ENCODE peak calls at places on chromosomes 7 and 10, in seven cellular contexts. D is breast epithelium, S is gastrocnemius medialis, R is left lung, Q is epithelial cell of proximal tubule, I is RWPE2, Z is AG10803. W is an unnamed sample.

GRCh38 chr7:50661345-50662058 is 96.3 kb upstream of the DDC start:
- DNase-seq in Q (no peak), R (no peak), I (no peak), S (no peak), D (no peak), Z (no peak), W (no peak)

GRCh38 chr10:30134546-30134945 is 75.2 kb upstream of the JCAD start:
- DNase-seq in D (no peak), Z (no peak), S (no peak), Q (no peak), I (no peak), R (no peak), W (no peak)

GRCh38 chr7:50914460-50914859 is 131.8 kb upstream of the GRB10 start:
- DNase-seq in I (no peak), R (no peak), Q (no peak), D (no peak), Z (no peak), S (no peak), W (no peak)

GRCh38 chr7:36653011-36653670 is 71.2 kb downstream of the AOAH start:
- DNase-seq in Z (peak), D (no peak), S (no peak), Q (no peak), R (no peak), I (no peak), W (peak)

GRCh38 chr7:20064974-20065862 is 152.0 kb downstream of the MACC1 start:
- DNase-seq in D (no peak), R (no peak), Z (peak), I (no peak), Q (peak), S (no peak), W (peak)

GRCh38 chr10:42979730-42980467 is 97.0 kb upstream of the RET start:
- DNase-seq in Z (no peak), D (peak), I (no peak), Q (no peak), S (no peak), R (peak), W (no peak)

GRCh38 chr10:102815790-102816549 is 21.2 kb downstream of the CYP17A1 start:
- DNase-seq in S (peak), D (no peak), I (no peak), R (no peak), Z (peak), Q (no peak), W (peak)

GRCh38 chr10:83612050-83612449 is 527.3 kb upstream of the GHITM start:
- DNase-seq in S (no peak), I (no peak), R (no peak), D (no peak), Z (peak), Q (no peak), W (peak)

GRCh38 chr10:115441907-115442520 is 348.8 kb downstream of the ATRNL1 start:
- DNase-seq in Q (no peak), Z (no peak), S (no peak), D (no peak), R (no peak), I (no peak), W (no peak)

GRCh38 chr7:112668561-112668960 is 121.6 kb downstream of the TMEM168 start:
- DNase-seq in D (no peak), S (no peak), R (no peak), Q (no peak), I (no peak), Z (peak), W (no peak)

GRCh38 chr10:8402469-8403074 is 348.1 kb downstream of the GATA3 start:
- DNase-seq in R (no peak), D (no peak), Q (no peak), Z (no peak), I (no peak), S (no peak), W (no peak)

GRCh38 chr7:148699772-148700629 is 1.3 kb downstream of the CUL1 start:
- DNase-seq in Q (no peak), S (no peak), I (no peak), R (no peak), D (no peak), Z (peak), W (peak)
- TF ChIP-seq CTCF in Q (no peak), S (no peak), I (no peak), R (no peak), D (no peak), Z (no peak), W (no peak)

GRCh38 chr7:128827971-128828711 is 2.1 kb upstream of the FLNC start:
- DNase-seq in Z (peak), Q (no peak), S (peak), D (no peak), R (no peak), I (no peak), W (peak)

GRCh38 chr7:128829391-128830166 is 627 bp upstream of the FLNC start:
- DNase-seq in R (no peak), D (no peak), I (no peak), S (no peak), Q (no peak), Z (peak), W (peak)

GRCh38 chr7:128827248-128827958 is 2.8 kb upstream of the FLNC start:
- DNase-seq in Q (no peak), Z (peak), D (no peak), S (peak), R (no peak), I (no peak), W (peak)

GRCh38 chr7:128826916-128827247 is 3.3 kb upstream of the FLNC start:
- DNase-seq in Q (no peak), S (peak), R (no peak), I (no peak), Z (no peak), D (no peak), W (no peak)

GRCh38 chr7:128826512-128826911 is 3.7 kb upstream of the FLNC start:
- DNase-seq in I (no peak), Z (no peak), R (no peak), Q (no peak), D (no peak), S (no peak), W (no peak)
- H3K4me3 ChIP-seq in I (no peak), Z (no peak), R (no peak), Q (no peak), D (no peak), S (no peak), W (no peak)

DNA sequence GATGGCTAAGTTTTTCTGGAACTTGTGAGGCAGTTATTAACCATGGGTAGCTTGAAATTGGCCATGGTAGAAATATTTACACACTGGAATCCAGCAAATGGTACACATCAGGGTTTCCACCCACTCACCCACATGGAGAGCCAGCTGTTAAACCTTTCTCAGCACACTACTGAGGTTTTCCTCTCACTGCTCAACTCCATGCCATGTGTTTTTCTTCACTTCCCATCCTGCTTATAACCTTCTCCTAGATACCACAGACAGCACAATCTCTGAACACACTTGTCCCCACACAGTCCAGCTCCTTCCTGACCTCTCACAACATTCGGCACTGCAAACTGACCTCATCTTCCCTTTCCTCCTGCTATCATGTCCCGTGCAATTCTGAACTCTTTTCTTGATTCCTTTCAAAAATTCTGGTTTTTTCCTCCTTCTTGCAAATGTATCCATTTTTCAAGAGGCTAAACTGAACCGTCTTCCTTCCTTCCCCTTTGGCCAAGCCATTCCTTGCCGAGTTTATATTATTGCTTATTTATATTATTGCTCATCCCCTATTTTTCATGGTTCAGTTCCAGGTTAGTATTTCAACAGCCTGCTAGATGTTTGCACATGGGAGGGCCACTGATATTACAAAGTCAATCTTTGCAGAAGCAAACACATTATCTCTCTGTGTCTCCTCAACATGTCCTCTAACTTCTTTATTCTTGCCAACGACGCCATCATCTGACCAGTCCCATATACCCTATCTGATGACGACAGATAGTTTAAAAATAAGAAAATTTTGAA is 606.4 kb downstream of the SORCS1 start:
- DNase-seq in Z (peak), R (no peak), I (no peak), D (no peak), Q (no peak), S (no peak), W (peak)
- TF ChIP-seq CTCF in Z (no peak), R (no peak), I (no peak), D (no peak), Q (no peak), S (no peak), W (no peak)

DNA sequence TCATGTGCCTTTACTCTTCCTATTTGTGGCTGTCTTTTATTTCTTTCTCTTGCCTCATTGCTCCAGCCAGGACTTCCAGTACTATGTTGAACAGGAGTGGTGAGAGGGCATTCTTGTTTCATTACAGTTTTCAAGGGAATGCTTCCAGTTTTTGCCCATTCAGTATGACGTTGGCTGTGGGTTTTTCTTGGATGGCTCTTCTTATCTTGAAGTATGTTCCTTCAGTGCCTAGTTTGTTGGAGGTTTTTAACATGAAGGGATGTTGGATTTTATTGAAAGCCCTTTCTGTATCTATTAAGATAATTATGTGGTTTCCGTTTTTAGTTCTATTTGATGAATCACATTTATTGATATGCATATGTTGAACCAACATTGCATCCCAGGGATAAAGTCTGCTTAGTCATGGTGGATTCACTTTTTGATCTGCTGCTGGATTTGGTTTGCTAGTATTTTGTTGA is 96.8 kb downstream of the GLCCI1 start:
- DNase-seq in S (no peak), Z (peak), R (no peak), D (no peak), Q (no peak), I (no peak), W (peak)
- H3K4me3 ChIP-seq in S (no peak), Z (no peak), R (no peak), D (no peak), Q (no peak), I (no peak), W (no peak)

GRCh38 chr7:22822486-22823141 is at the start of gene TOMM7:
- DNase-seq in S (peak), R (peak), I (peak), D (peak), Q (peak), Z (peak), W (peak)
- TF ChIP-seq CTCF in S (peak), R (peak), I (peak), D (peak), Q (peak), Z (peak), W (no peak)

GRCh38 chr10:70417568-70417967 is 13.6 kb downstream of the EIF4EBP2 start:
- DNase-seq in Z (no peak), S (no peak), Q (no peak), D (no peak), I (no peak), R (no peak), W (peak)

GRCh38 chr10:70424320-70424719 is 17.2 kb downstream of the NODAL start:
- DNase-seq in Z (no peak), Q (no peak), D (no peak), R (no peak), S (no peak), I (no peak), W (no peak)

GRCh38 chr10:70418229-70418628 is 14.3 kb downstream of the EIF4EBP2 start:
- DNase-seq in D (no peak), Q (no peak), R (no peak), S (no peak), I (no peak), Z (peak), W (peak)

DNA sequence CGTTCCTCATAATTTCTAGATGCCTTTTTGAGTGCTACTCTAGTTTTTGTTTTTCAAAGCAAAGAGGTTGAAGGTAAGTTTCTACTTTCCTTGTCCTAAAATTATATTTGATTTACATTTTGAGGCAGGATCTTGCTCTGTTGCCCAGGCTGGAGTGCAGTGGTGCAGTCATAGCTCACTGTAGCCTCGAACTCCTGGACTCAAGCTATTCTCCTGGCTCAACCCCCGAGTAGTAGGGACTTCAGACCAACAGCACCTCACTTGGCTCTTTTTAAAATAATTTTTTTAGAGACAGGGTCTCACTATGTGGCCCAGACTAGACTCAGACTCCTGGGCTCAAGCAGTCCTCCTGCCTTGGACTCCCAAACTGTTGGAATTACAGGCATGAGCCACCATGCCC is 14.8 kb downstream of the EIF4EBP2 start:
- DNase-seq in D (no peak), Q (no peak), R (no peak), I (no peak), Z (no peak), S (no peak), W (no peak)
- H3K4me3 ChIP-seq in D (no peak), Q (no peak), R (no peak), I (no peak), Z (no peak), S (no peak), W (no peak)

DNA sequence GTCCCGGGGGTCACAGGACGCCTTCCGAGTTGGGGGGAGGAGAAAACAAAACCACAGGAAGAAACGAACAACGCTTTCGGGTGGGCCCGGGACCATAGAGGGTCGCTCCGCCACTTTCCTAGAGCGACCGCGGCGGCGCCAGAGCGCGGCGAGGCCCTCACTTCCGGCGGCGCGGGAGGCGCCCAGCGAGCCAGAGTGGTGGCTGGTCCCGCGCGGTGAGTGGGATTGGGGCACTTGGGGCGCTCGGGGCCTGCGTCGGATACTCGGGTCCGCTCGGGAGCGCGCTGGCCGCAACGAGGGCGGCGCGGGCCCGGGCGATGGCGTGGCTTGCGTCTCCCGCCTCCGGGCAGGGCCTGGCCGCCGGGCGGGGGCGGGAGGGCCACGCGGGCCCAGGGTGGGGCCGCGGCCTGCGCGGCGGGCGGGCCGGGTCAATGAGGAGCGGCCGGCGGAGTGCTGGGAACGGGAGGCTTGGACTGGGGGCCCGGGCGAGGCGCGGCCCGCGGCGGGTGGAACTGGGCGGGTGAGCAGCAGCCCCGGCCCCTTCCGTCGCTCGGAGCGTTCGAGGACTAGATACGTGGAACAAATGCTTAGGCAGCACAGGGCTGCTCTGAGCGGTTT is at the start of gene ZNF22:
- DNase-seq in Z (peak), Q (no peak), R (peak), I (no peak), S (no peak), D (no peak), W (peak)
- TF ChIP-seq CTCF in Z (peak), Q (no peak), R (no peak), I (no peak), S (no peak), D (no peak), W (peak)

GRCh38 chr7:95209276-95209675 is 115.1 kb downstream of the PON1 start:
- DNase-seq in Q (no peak), S (no peak), I (no peak), D (no peak), R (no peak), Z (peak), W (no peak)

GRCh38 chr7:95213809-95214492 is 110.4 kb downstream of the PON1 start:
- DNase-seq in S (peak), Q (peak), R (no peak), I (no peak), Z (peak), D (no peak), W (peak)

GRCh38 chr7:95205821-95206220 is 118.5 kb downstream of the PON1 start:
- DNase-seq in S (no peak), Z (peak), I (no peak), D (no peak), Q (peak), R (no peak), W (peak)

GRCh38 chr7:95213148-95213547 is 111.2 kb downstream of the PON1 start:
- DNase-seq in D (no peak), Z (peak), I (no peak), Q (no peak), R (no peak), S (no peak), W (peak)

GRCh38 chr7:95209778-95210177 is 114.6 kb downstream of the PON1 start:
- DNase-seq in I (no peak), R (no peak), Z (no peak), D (no peak), Q (no peak), S (no peak), W (no peak)
- H3K4me3 ChIP-seq in I (no peak), R (no peak), Z (no peak), D (no peak), Q (no peak), S (no peak), W (no peak)

GRCh38 chr10:79438021-79438698 is 7.3 kb downstream of the ZCCHC24 start:
- DNase-seq in Z (no peak), I (peak), S (no peak), D (no peak), Q (no peak), R (no peak), W (no peak)
- TF ChIP-seq CTCF in Z (peak), I (no peak), S (no peak), D (peak), Q (peak), R (no peak), W (peak)

W was measured in fibroblast of the aortic adventitia.